ENCODE peak calls at places on chromosomes 2 and 18, in eight cellular contexts. One of them, this sample, is unnamed.

GRCh38 chr2:233354971-233355574 is 779 bp downstream of the DGKD start:
- DNase-seq in right atrium auricular region: no peak
- DNase-seq in AG04450: no peak
- DNase-seq in body of pancreas: peak
- DNase-seq in stomach: peak
- DNase-seq in A549: no peak
- DNase-seq in RWPE2: no peak
- DNase-seq in spleen: peak
- DNase-seq in this sample: no peak

GRCh38 chr2:226836548-226836885 is 663 bp downstream of the RHBDD1 start:
- DNase-seq in right atrium auricular region: no peak
- DNase-seq in AG04450: no peak
- DNase-seq in body of pancreas: peak
- DNase-seq in stomach: no peak
- DNase-seq in A549: no peak
- DNase-seq in RWPE2: no peak
- DNase-seq in spleen: no peak
- DNase-seq in this sample: no peak

GRCh38 chr18:37176307-37176934 is 347.5 kb downstream of the KIAA1328 start:
- DNase-seq in right atrium auricular region: no peak
- DNase-seq in AG04450: no peak
- DNase-seq in body of pancreas: no peak
- DNase-seq in stomach: no peak
- DNase-seq in A549: no peak
- DNase-seq in RWPE2: no peak
- DNase-seq in spleen: no peak
- DNase-seq in this sample: peak

GRCh38 chr2:26273501-26273900 is 28.8 kb downstream of the HADHB start:
- DNase-seq in right atrium auricular region: no peak
- DNase-seq in AG04450: no peak
- DNase-seq in body of pancreas: no peak
- DNase-seq in stomach: no peak
- DNase-seq in A549: no peak
- DNase-seq in RWPE2: no peak
- DNase-seq in spleen: no peak
- DNase-seq in this sample: no peak

GRCh38 chr2:240988146-240988545 is 10.3 kb upstream of the SNED1 start:
- DNase-seq in right atrium auricular region: no peak
- DNase-seq in AG04450: no peak
- DNase-seq in body of pancreas: peak
- DNase-seq in stomach: no peak
- DNase-seq in A549: no peak
- DNase-seq in RWPE2: no peak
- DNase-seq in spleen: peak
- DNase-seq in this sample: peak

GRCh38 chr2:119289093-119289492 is 65.5 kb downstream of the STEAP3 start:
- DNase-seq in right atrium auricular region: no peak
- DNase-seq in AG04450: no peak
- DNase-seq in body of pancreas: no peak
- DNase-seq in stomach: no peak
- DNase-seq in A549: no peak
- DNase-seq in RWPE2: no peak
- DNase-seq in spleen: no peak
- DNase-seq in this sample: no peak

GRCh38 chr2:58866040-58866439 is 624.9 kb upstream of the FANCL start:
- DNase-seq in right atrium auricular region: no peak
- DNase-seq in AG04450: no peak
- DNase-seq in body of pancreas: no peak
- DNase-seq in stomach: no peak
- DNase-seq in A549: no peak
- DNase-seq in RWPE2: no peak
- DNase-seq in spleen: no peak
- DNase-seq in this sample: no peak

GRCh38 chr2:74576151-74576755 is 21.7 kb downstream of the DOK1 start:
- DNase-seq in right atrium auricular region: no peak
- DNase-seq in AG04450: peak
- DNase-seq in body of pancreas: no peak
- DNase-seq in stomach: no peak
- DNase-seq in A549: no peak
- DNase-seq in RWPE2: no peak
- DNase-seq in spleen: no peak
- DNase-seq in this sample: no peak

GRCh38 chr18:48227206-48227605 is 182.0 kb downstream of the ZBTB7C start:
- DNase-seq in right atrium auricular region: no peak
- DNase-seq in AG04450: no peak
- DNase-seq in body of pancreas: no peak
- DNase-seq in stomach: no peak
- DNase-seq in A549: no peak
- DNase-seq in RWPE2: no peak
- DNase-seq in spleen: no peak
- DNase-seq in this sample: peak

GRCh38 chr18:47036298-47036874 is 965 bp upstream of the ELOA2 start:
- DNase-seq in right atrium auricular region: no peak
- DNase-seq in AG04450: no peak
- DNase-seq in body of pancreas: peak
- DNase-seq in stomach: no peak
- DNase-seq in A549: peak
- DNase-seq in RWPE2: no peak
- DNase-seq in spleen: no peak
- DNase-seq in this sample: peak

GRCh38 chr2:63692002-63692606 is 103.3 kb downstream of the MDH1 start:
- DNase-seq in right atrium auricular region: no peak
- DNase-seq in AG04450: no peak
- DNase-seq in body of pancreas: no peak
- DNase-seq in stomach: no peak
- DNase-seq in A549: peak
- DNase-seq in RWPE2: no peak
- DNase-seq in spleen: no peak
- DNase-seq in this sample: no peak

GRCh38 chr2:17912266-17912691 is 33.8 kb downstream of the KCNS3 start:
- DNase-seq in right atrium auricular region: no peak
- DNase-seq in AG04450: no peak
- DNase-seq in body of pancreas: no peak
- DNase-seq in stomach: no peak
- DNase-seq in A549: no peak
- DNase-seq in RWPE2: no peak
- DNase-seq in spleen: no peak
- DNase-seq in this sample: no peak

GRCh38 chr2:30177440-30177839 is 30.6 kb downstream of the YPEL5 start:
- DNase-seq in right atrium auricular region: no peak
- DNase-seq in AG04450: no peak
- DNase-seq in body of pancreas: no peak
- DNase-seq in stomach: no peak
- DNase-seq in A549: no peak
- DNase-seq in RWPE2: no peak
- DNase-seq in spleen: no peak
- DNase-seq in this sample: no peak

GRCh38 chr2:122028371-122029102 is 273.1 kb downstream of the TSN start:
- DNase-seq in right atrium auricular region: peak
- DNase-seq in AG04450: peak
- DNase-seq in body of pancreas: no peak
- DNase-seq in stomach: no peak
- DNase-seq in A549: no peak
- DNase-seq in RWPE2: no peak
- DNase-seq in spleen: no peak
- DNase-seq in this sample: peak

GRCh38 chr2:37627715-37628114 is 43.7 kb downstream of the CDC42EP3 start:
- DNase-seq in right atrium auricular region: no peak
- DNase-seq in AG04450: no peak
- DNase-seq in body of pancreas: no peak
- DNase-seq in stomach: no peak
- DNase-seq in A549: no peak
- DNase-seq in RWPE2: no peak
- DNase-seq in spleen: no peak
- DNase-seq in this sample: peak

GRCh38 chr2:88521445-88522070 is 69.1 kb upstream of the FOXI3 start:
- DNase-seq in right atrium auricular region: no peak
- DNase-seq in AG04450: no peak
- DNase-seq in body of pancreas: no peak
- DNase-seq in stomach: no peak
- DNase-seq in A549: no peak
- DNase-seq in RWPE2: no peak
- DNase-seq in spleen: no peak
- DNase-seq in this sample: peak

GRCh38 chr2:28643324-28643723 is 108.3 kb upstream of the PPP1CB start:
- DNase-seq in right atrium auricular region: no peak
- DNase-seq in AG04450: no peak
- DNase-seq in body of pancreas: peak
- DNase-seq in stomach: peak
- DNase-seq in A549: no peak
- DNase-seq in RWPE2: no peak
- DNase-seq in spleen: no peak
- DNase-seq in this sample: peak

GRCh38 chr18:36630917-36631316 is 197.9 kb downstream of the TPGS2 start:
- DNase-seq in right atrium auricular region: no peak
- DNase-seq in AG04450: no peak
- DNase-seq in body of pancreas: no peak
- DNase-seq in stomach: no peak
- DNase-seq in A549: no peak
- DNase-seq in RWPE2: no peak
- DNase-seq in spleen: no peak
- DNase-seq in this sample: no peak

GRCh38 chr2:233178994-233179847 is 72.3 kb upstream of the ATG16L1 start:
- DNase-seq in right atrium auricular region: no peak
- DNase-seq in AG04450: no peak
- DNase-seq in body of pancreas: no peak
- DNase-seq in stomach: no peak
- DNase-seq in A549: no peak
- DNase-seq in RWPE2: no peak
- DNase-seq in spleen: no peak
- DNase-seq in this sample: no peak

GRCh38 chr18:13232060-13232917 is 13.7 kb downstream of the LDLRAD4 start:
- DNase-seq in right atrium auricular region: peak
- DNase-seq in AG04450: no peak
- DNase-seq in body of pancreas: no peak
- DNase-seq in stomach: no peak
- DNase-seq in A549: no peak
- DNase-seq in RWPE2: no peak
- DNase-seq in spleen: no peak
- DNase-seq in this sample: no peak

GRCh38 chr2:38156262-38156835 is 80.4 kb upstream of the CYP1B1 start:
- DNase-seq in right atrium auricular region: no peak
- DNase-seq in AG04450: no peak
- DNase-seq in body of pancreas: no peak
- DNase-seq in stomach: no peak
- DNase-seq in A549: no peak
- DNase-seq in RWPE2: no peak
- DNase-seq in spleen: no peak
- DNase-seq in this sample: no peak

GRCh38 chr2:19764998-19765397 is 136.8 kb downstream of the TTC32 start:
- DNase-seq in right atrium auricular region: no peak
- DNase-seq in AG04450: no peak
- DNase-seq in body of pancreas: no peak
- DNase-seq in stomach: no peak
- DNase-seq in A549: no peak
- DNase-seq in RWPE2: no peak
- DNase-seq in spleen: no peak
- DNase-seq in this sample: no peak

GRCh38 chr2:182826051-182826450 is 40.4 kb downstream of the FRZB start:
- DNase-seq in right atrium auricular region: no peak
- DNase-seq in AG04450: no peak
- DNase-seq in body of pancreas: no peak
- DNase-seq in stomach: no peak
- DNase-seq in A549: no peak
- DNase-seq in RWPE2: no peak
- DNase-seq in spleen: no peak
- DNase-seq in this sample: no peak

GRCh38 chr2:173982182-173982714 is 17.1 kb upstream of the SP3 start:
- DNase-seq in right atrium auricular region: no peak
- DNase-seq in AG04450: no peak
- DNase-seq in body of pancreas: no peak
- DNase-seq in stomach: no peak
- DNase-seq in A549: no peak
- DNase-seq in RWPE2: no peak
- DNase-seq in spleen: no peak
- DNase-seq in this sample: no peak

GRCh38 chr2:158184556-158185343 is 83.1 kb downstream of the UPP2 start:
- DNase-seq in right atrium auricular region: no peak
- DNase-seq in AG04450: no peak
- DNase-seq in body of pancreas: no peak
- DNase-seq in stomach: no peak
- DNase-seq in A549: no peak
- DNase-seq in RWPE2: no peak
- DNase-seq in spleen: no peak
- DNase-seq in this sample: no peak

GRCh38 chr2:121080013-121080772 is 204.8 kb downstream of the TFCP2L1 start:
- DNase-seq in right atrium auricular region: no peak
- DNase-seq in AG04450: peak
- DNase-seq in body of pancreas: peak
- DNase-seq in stomach: peak
- DNase-seq in A549: peak
- DNase-seq in RWPE2: no peak
- DNase-seq in spleen: no peak
- DNase-seq in this sample: peak

GRCh38 chr18:55861266-55861665 is 273.3 kb upstream of the TCF4 start:
- DNase-seq in right atrium auricular region: no peak
- DNase-seq in AG04450: no peak
- DNase-seq in body of pancreas: peak
- DNase-seq in stomach: no peak
- DNase-seq in A549: no peak
- DNase-seq in RWPE2: no peak
- DNase-seq in spleen: no peak
- DNase-seq in this sample: peak

GRCh38 chr2:238601433-238602222 is 174.9 kb downstream of the ASB1 start:
- DNase-seq in right atrium auricular region: no peak
- DNase-seq in AG04450: no peak
- DNase-seq in body of pancreas: peak
- DNase-seq in stomach: no peak
- DNase-seq in A549: no peak
- DNase-seq in RWPE2: no peak
- DNase-seq in spleen: no peak
- DNase-seq in this sample: peak
- H3K27ac ChIP-seq in right atrium auricular region: peak
- H3K27ac ChIP-seq in AG04450: no peak
- H3K27ac ChIP-seq in body of pancreas: no peak
- H3K27ac ChIP-seq in stomach: peak
- H3K27ac ChIP-seq in A549: peak
- H3K27ac ChIP-seq in RWPE2: no peak
- H3K27ac ChIP-seq in spleen: no peak
- H3K27ac ChIP-seq in this sample: no peak

GRCh38 chr2:104698276-104698675 is 155.6 kb upstream of the POU3F3 start:
- DNase-seq in right atrium auricular region: no peak
- DNase-seq in AG04450: no peak
- DNase-seq in body of pancreas: no peak
- DNase-seq in stomach: no peak
- DNase-seq in A549: no peak
- DNase-seq in RWPE2: no peak
- DNase-seq in spleen: no peak
- DNase-seq in this sample: no peak
- H3K27ac ChIP-seq in right atrium auricular region: no peak
- H3K27ac ChIP-seq in AG04450: no peak
- H3K27ac ChIP-seq in body of pancreas: no peak
- H3K27ac ChIP-seq in stomach: no peak
- H3K27ac ChIP-seq in A549: no peak
- H3K27ac ChIP-seq in RWPE2: no peak
- H3K27ac ChIP-seq in spleen: no peak
- H3K27ac ChIP-seq in this sample: no peak

GRCh38 chr2:11343626-11344341 is 652 bp downstream of the ROCK2 start:
- DNase-seq in right atrium auricular region: no peak
- DNase-seq in AG04450: no peak
- DNase-seq in body of pancreas: peak
- DNase-seq in stomach: peak
- DNase-seq in A549: peak
- DNase-seq in RWPE2: no peak
- DNase-seq in spleen: peak
- DNase-seq in this sample: no peak
- H3K27ac ChIP-seq in right atrium auricular region: peak
- H3K27ac ChIP-seq in AG04450: peak
- H3K27ac ChIP-seq in body of pancreas: peak
- H3K27ac ChIP-seq in stomach: peak
- H3K27ac ChIP-seq in A549: peak
- H3K27ac ChIP-seq in RWPE2: peak
- H3K27ac ChIP-seq in spleen: peak
- H3K27ac ChIP-seq in this sample: peak

GRCh38 chr18:79485788-79486355 is 90.1 kb downstream of the NFATC1 start:
- DNase-seq in right atrium auricular region: no peak
- DNase-seq in AG04450: peak
- DNase-seq in body of pancreas: no peak
- DNase-seq in stomach: no peak
- DNase-seq in A549: no peak
- DNase-seq in RWPE2: peak
- DNase-seq in spleen: peak
- DNase-seq in this sample: no peak
- H3K27ac ChIP-seq in right atrium auricular region: peak
- H3K27ac ChIP-seq in AG04450: peak
- H3K27ac ChIP-seq in body of pancreas: no peak
- H3K27ac ChIP-seq in stomach: no peak
- H3K27ac ChIP-seq in A549: no peak
- H3K27ac ChIP-seq in RWPE2: no peak
- H3K27ac ChIP-seq in spleen: no peak
- H3K27ac ChIP-seq in this sample: no peak

This sample was measured in foreskin keratinocyte.